ENCODE peak calls at places on chromosomes 2 and 18, in six cellular contexts. O is EL; L is naive thymus-derived CD8-positive, alpha-beta T cell; N is astrocyte of the spinal cord; X is SK-MEL-5; Z is HFFc6. U is an unnamed sample.

GRCh38 chr18:48790226-48790863 is 160.4 kb downstream of the SMAD7 start:
- DNase-seq in O (no peak), L (no peak), N (peak), X (no peak), Z (no peak), U (peak)

GRCh38 chr2:238426568-238427434 is at the start of gene ASB1:
- DNase-seq in O (peak), L (peak), N (peak), X (peak), Z (peak), U (peak)

GRCh38 chr2:120736955-120737801 is 1.5 kb downstream of the GLI2 start:
- DNase-seq in O (peak), L (no peak), N (peak), X (no peak), Z (peak), U (no peak)

GRCh38 chr2:108377815-108378630 is at the start of gene SULT1C4:
- DNase-seq in O (no peak), L (no peak), N (peak), X (no peak), Z (no peak), U (no peak)

GRCh38 chr2:97812916-97813315 is 99.5 kb downstream of the ZAP70 start:
- DNase-seq in O (no peak), L (no peak), N (peak), X (no peak), Z (no peak), U (no peak)

GRCh38 chr2:72794572-72794971 is 31.3 kb downstream of the EXOC6B start:
- DNase-seq in O (peak), L (no peak), N (no peak), X (no peak), Z (no peak), U (no peak)

GRCh38 chr2:72150157-72150960 is 2.7 kb upstream of the CYP26B1 start:
- DNase-seq in O (peak), L (peak), N (peak), X (peak), Z (peak), U (peak)

GRCh38 chr2:177551989-177552413 is 159.4 kb downstream of the AGPS start:
- DNase-seq in O (peak), L (no peak), N (no peak), X (no peak), Z (no peak), U (no peak)

GRCh38 chr2:224278531-224278930 is 123.4 kb downstream of the FAM124B start:
- DNase-seq in O (peak), L (no peak), N (peak), X (no peak), Z (peak), U (no peak)

GRCh38 chr18:69631281-69631680 is 230.6 kb downstream of the DOK6 start:
- DNase-seq in O (no peak), L (no peak), N (no peak), X (no peak), Z (no peak), U (no peak)

GRCh38 chr2:205800804-205801203 is 118.5 kb downstream of the NRP2 start:
- DNase-seq in O (no peak), L (no peak), N (peak), X (no peak), Z (peak), U (no peak)

GRCh38 chr2:102149644-102150455 is 7.3 kb downstream of the IL1R1 start:
- DNase-seq in O (no peak), L (no peak), N (no peak), X (no peak), Z (no peak), U (no peak)

GRCh38 chr2:174551697-174552096 is 45.9 kb downstream of the WIPF1 start:
- DNase-seq in O (no peak), L (no peak), N (no peak), X (no peak), Z (no peak), U (no peak)

GRCh38 chr2:229003256-229003655 is 267.8 kb downstream of the PID1 start:
- DNase-seq in O (no peak), L (no peak), N (no peak), X (no peak), Z (no peak), U (no peak)

GRCh38 chr2:111623380-111623779 is 260.6 kb downstream of the ANAPC1 start:
- DNase-seq in O (no peak), L (no peak), N (no peak), X (no peak), Z (no peak), U (no peak)

GRCh38 chr2:173759959-173760358 is 205.2 kb downstream of the SP3 start:
- DNase-seq in O (no peak), L (no peak), N (no peak), X (no peak), Z (no peak), U (no peak)

GRCh38 chr2:219289537-219290361 is 10.6 kb downstream of the DNAJB2 start:
- DNase-seq in O (peak), L (no peak), N (peak), X (peak), Z (peak), U (peak)

GRCh38 chr2:70104231-70105111 is 17.2 kb downstream of the PCBP1 start:
- DNase-seq in O (peak), L (no peak), N (peak), X (peak), Z (peak), U (peak)

GRCh38 chr2:238094438-238095022 is 5.6 kb upstream of the ESPNL start:
- DNase-seq in O (no peak), L (no peak), N (no peak), X (no peak), Z (no peak), U (no peak)

GRCh38 chr2:134232461-134232860 is 21.4 kb upstream of the MGAT5 start:
- DNase-seq in O (no peak), L (no peak), N (no peak), X (no peak), Z (no peak), U (peak)

U was measured in RCC 7860.